ENCODE peak calls at places on chromosomes 6 and 20, in six cellular contexts. P is IMR-90, H is psoas muscle, O is fibroblast of lung, E is PC-3, L is upper lobe of right lung. U is an unnamed sample.

GRCh38 chr6:35170166-35170565 is 29.0 kb upstream of the TCP11 start:
- DNase-seq in L (no peak), O (no peak), H (no peak), P (peak; percentile 79), E (no peak), U (no peak)

GRCh38 chr6:51299649-51300380 is 481.1 kb downstream of the TFAP2B start:
- DNase-seq in P (no peak), H (no peak), O (no peak), E (peak; percentile 62), L (no peak), U (no peak)

GRCh38 chr6:150654671-150655070 is 55.0 kb downstream of the PLEKHG1 start:
- DNase-seq in L (no peak), H (no peak), E (no peak), P (no peak), O (no peak), U (no peak)

GRCh38 chr6:163212123-163212522 is 202.4 kb upstream of the QKI start:
- DNase-seq in L (no peak), O (no peak), P (no peak), H (no peak), E (no peak), U (no peak)

GRCh38 chr6:80338201-80338836 is 231.8 kb downstream of the BCKDHB start:
- DNase-seq in O (peak; percentile 79), P (peak; percentile 54), E (peak; percentile 70), L (peak; percentile 79), H (peak; percentile 39), U (peak; percentile 75)

GRCh38 chr6:93418448-93419303 is 683 bp downstream of the EPHA7 start:
- DNase-seq in E (peak; percentile 13), O (peak; percentile 54), H (peak; percentile 20), P (no peak), L (peak; percentile 66), U (peak; percentile 47)

GRCh38 chr6:42313038-42313437 is 95.4 kb upstream of the MRPS10 start:
- DNase-seq in E (peak; percentile 38), H (no peak), O (peak; percentile 48), P (peak; percentile 84), L (no peak), U (no peak)

GRCh38 chr6:33692078-33692759 is 19.3 kb downstream of the UQCC2 start:
- DNase-seq in H (no peak), O (no peak), L (no peak), P (no peak), E (peak; percentile 38), U (peak; percentile 45)

GRCh38 chr6:139194740-139195139 is 59.9 kb downstream of the HECA start:
- DNase-seq in H (no peak), O (no peak), E (no peak), P (no peak), L (no peak), U (no peak)

GRCh38 chr20:9214676-9215075 is 145.8 kb downstream of the PLCB4 start:
- DNase-seq in L (no peak), O (peak; percentile 99), H (no peak), E (no peak), P (peak; percentile 95), U (no peak)

GRCh38 chr6:32432050-32432450 is 7.6 kb upstream of the HLA-DRA start:
- DNase-seq in O (peak; percentile 56), L (no peak), P (peak; percentile 30), E (peak; percentile 51), H (no peak), U (no peak)

GRCh38 chr6:45697605-45698004 is 318.1 kb downstream of the CLIC5 start:
- DNase-seq in P (peak; percentile 99), E (peak; percentile 88), L (no peak), O (peak; percentile 93), H (no peak), U (no peak)

GRCh38 chr20:62200491-62201172 is 17.8 kb downstream of the MTG2 start:
- DNase-seq in H (no peak), O (no peak), P (no peak), E (no peak), L (no peak), U (peak; percentile 44)

GRCh38 chr6:42928748-42929087 is 562 bp upstream of the CNPY3 start:
- DNase-seq in O (no peak), P (no peak), E (peak; percentile 10), H (no peak), L (no peak), U (no peak)

GRCh38 chr6:17519120-17519519 is 81.0 kb upstream of the FAM8A1 start:
- DNase-seq in H (no peak), L (no peak), E (no peak), P (peak; percentile 53), O (peak; percentile 19), U (no peak)

GRCh38 chr20:23868321-23868720 is 11.2 kb downstream of the CST5 start:
- DNase-seq in L (no peak), O (no peak), H (no peak), P (no peak), E (no peak), U (no peak)

GRCh38 chr20:57708694-57709673 is 831 bp downstream of the PMEPA1 start:
- DNase-seq in P (peak; percentile 19), L (peak; percentile 72), H (peak; percentile 46), O (no peak), E (no peak), U (no peak)

GRCh38 chr6:52340603-52340880 is 21.4 kb upstream of the PAQR8 start:
- DNase-seq in L (no peak), H (no peak), E (no peak), P (no peak), O (no peak), U (no peak)

GRCh38 chr6:165937564-165938358 is 229.9 kb downstream of the TBXT start:
- DNase-seq in H (no peak), E (no peak), P (no peak), O (no peak), L (no peak), U (no peak)

DNA sequence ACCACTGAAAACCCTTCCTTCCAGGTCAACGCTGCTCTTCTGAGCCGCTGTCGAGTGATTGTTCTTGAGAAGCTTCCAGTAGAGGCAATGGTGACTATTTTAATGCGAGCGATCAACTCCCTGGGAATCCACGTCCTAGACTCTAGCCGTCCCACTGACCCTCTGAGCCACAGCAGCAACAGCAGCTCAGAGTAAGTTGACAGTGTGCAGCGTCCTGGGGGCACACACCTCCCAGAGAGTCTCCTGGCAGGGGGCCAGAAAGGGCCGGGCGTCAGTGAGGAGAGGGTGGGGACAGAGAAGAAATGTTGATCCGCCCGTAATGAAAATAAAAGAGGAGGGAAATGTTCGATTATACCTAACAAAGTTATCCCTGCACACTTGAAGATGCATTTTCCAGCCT is 5.0 kb downstream of the WRNIP1 start:
- DNase-seq in H (peak; percentile 67), L (no peak), P (no peak), E (no peak), O (no peak), U (no peak)
- H3K27ac ChIP-seq in H (peak overlapping the region; percentile 93), L (no peak overlapping the region), P (peak overlapping the region; percentile 16), E (no peak overlapping the region), O (peak overlapping the region; percentile 3), U (no peak overlapping the region)

GRCh38 chr6:11648436-11648775 is 110.9 kb downstream of the TMEM170B start:
- DNase-seq in E (no peak), P (no peak), O (no peak), H (no peak), L (no peak), U (no peak)

GRCh38 chr6:11653028-11653583 is 115.6 kb downstream of the TMEM170B start:
- DNase-seq in O (peak; percentile 85), P (peak; percentile 97), L (no peak), H (no peak), E (peak; percentile 74), U (no peak)

GRCh38 chr6:11650711-11651110 is 113.2 kb downstream of the TMEM170B start:
- DNase-seq in E (peak; percentile 26), L (no peak), P (no peak), O (no peak), H (no peak), U (no peak)

GRCh38 chr6:11648889-11649288 is 111.3 kb downstream of the TMEM170B start:
- DNase-seq in O (no peak), L (no peak), E (no peak), H (no peak), P (no peak), U (no peak)

GRCh38 chr6:11650297-11650696 is 112.7 kb downstream of the TMEM170B start:
- DNase-seq in E (peak; percentile 57), L (no peak), H (peak; percentile 22), P (peak; percentile 90), O (peak; percentile 48), U (no peak)
- H3K27ac ChIP-seq in E (no peak overlapping the region), L (peak overlapping the region; percentile 17), H (no peak overlapping the region), P (peak overlapping the region; percentile 79), O (peak overlapping the region; percentile 92), U (peak overlapping the region; percentile 52)

GRCh38 chr6:136251394-136251793 is 1.3 kb upstream of the MTFR2 start:
- DNase-seq in O (no peak), H (no peak), P (no peak), E (no peak), L (no peak), U (no peak)

GRCh38 chr6:136249336-136249735 is 775 bp downstream of the MTFR2 start:
- DNase-seq in H (no peak), E (no peak), O (no peak), P (peak; percentile 56), L (no peak), U (no peak)

GRCh38 chr6:136252441-136252840 is 2.3 kb upstream of the MTFR2 start:
- DNase-seq in O (no peak), P (no peak), E (no peak), H (no peak), L (no peak), U (no peak)

GRCh38 chr6:136250686-136251008 is 536 bp upstream of the MTFR2 start:
- DNase-seq in H (no peak), O (no peak), E (no peak), L (no peak), P (no peak), U (no peak)

GRCh38 chr6:136249811-136250685 is at the start of gene MTFR2:
- DNase-seq in L (peak; percentile 94), E (peak; percentile 98), H (peak; percentile 90), P (peak; percentile 99), O (peak; percentile 99), U (peak; percentile 94)
- H3K27ac ChIP-seq in L (peak within 1 kb of the TSS; percentile 55), E (peak within 1 kb of the TSS; percentile 49), H (peak within 1 kb of the TSS; percentile 46), P (peak within 1 kb of the TSS; percentile 62), O (peak within 1 kb of the TSS; percentile 74), U (peak within 1 kb of the TSS; percentile 61)

GRCh38 chr20:37384683-37385174 is 38.8 kb downstream of the SRC start:
- DNase-seq in L (peak; percentile 83), P (peak; percentile 38), O (peak; percentile 49), H (peak; percentile 75), E (peak; percentile 62), U (peak; percentile 80)

GRCh38 chr20:37385659-37386504 is 39.9 kb downstream of the SRC start:
- DNase-seq in O (no peak), H (no peak), P (no peak), L (peak; percentile 51), E (no peak), U (peak; percentile 42)

GRCh38 chr20:37383229-37383989 is 37.5 kb downstream of the SRC start:
- DNase-seq in L (peak; percentile 57), H (no peak), E (peak; percentile 90), O (peak; percentile 24), P (peak; percentile 18), U (no peak)

GRCh38 chr20:37386505-37387201 is 40.7 kb downstream of the SRC start:
- DNase-seq in P (no peak), E (no peak), O (no peak), H (peak; percentile 6), L (peak; percentile 57), U (peak; percentile 30)

DNA sequence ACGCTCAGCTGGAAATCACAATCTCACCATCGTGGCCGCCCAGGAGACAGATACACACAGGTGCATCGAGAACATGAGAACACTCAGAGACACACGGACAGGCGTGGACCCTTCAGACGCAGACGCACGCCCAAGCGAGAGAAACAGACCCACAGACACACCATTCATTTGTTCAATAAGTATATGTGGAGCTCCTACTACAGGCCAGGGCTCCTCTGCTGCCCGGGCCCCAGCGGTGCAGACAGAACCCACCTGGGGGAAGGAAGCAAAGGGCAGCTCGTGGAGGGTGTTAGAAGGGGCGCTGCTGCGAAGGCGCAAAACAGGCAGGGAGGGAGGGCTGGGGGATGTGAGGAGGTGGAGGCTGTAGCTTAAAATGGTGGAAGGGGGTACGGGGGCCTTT is 39.2 kb downstream of the SRC start:
- DNase-seq in P (no peak), E (no peak), L (no peak), H (no peak), O (no peak), U (no peak)
- H3K27ac ChIP-seq in P (no peak overlapping the region), E (no peak overlapping the region), L (no peak overlapping the region), H (no peak overlapping the region), O (no peak overlapping the region), U (no peak overlapping the region)